ENCODE peak calls at places on chromosomes 2 and 18, in five cellular contexts. F is LoVo, U is iris pigment epithelial cell, J is AG20443, W is nephron progenitor cell. D is an unnamed sample.
A peak's percentile ranks its signal among the peaks of the same experiment; 100 is the strongest.

GRCh38 chr2:126893606-126894005 is 5.1 kb upstream of the TEX51 start:
- DNase-seq in W (no peak), J (no peak), U (no peak), F (no peak), D (no peak)

GRCh38 chr2:161417428-161418274 is 1.6 kb downstream of the TBR1 start:
- DNase-seq in U (no peak), F (no peak), W (peak; percentile 4), J (no peak), D (no peak)

GRCh38 chr2:230358305-230358704 is 31.3 kb downstream of the SP140L start:
- DNase-seq in W (no peak), J (no peak), U (peak; percentile 55), F (no peak), D (no peak)

GRCh38 chr2:74179063-74179865 is 585 bp upstream of the MOB1A start:
- DNase-seq in J (no peak), U (no peak), W (peak; percentile 20), F (no peak), D (no peak)

GRCh38 chr18:36624451-36625167 is 204.2 kb downstream of the TPGS2 start:
- DNase-seq in F (no peak), U (no peak), J (no peak), W (no peak), D (no peak)

GRCh38 chr2:200741468-200742202 is 70.1 kb upstream of the BZW1 start:
- DNase-seq in U (no peak), W (no peak), F (no peak), J (peak; percentile 29), D (no peak)

GRCh38 chr2:134075204-134075603 is 178.7 kb upstream of the MGAT5 start:
- DNase-seq in U (no peak), F (no peak), W (no peak), J (no peak), D (no peak)

GRCh38 chr18:29874519-29875098 is 1167.9 kb downstream of the DSC3 start:
- DNase-seq in F (peak; percentile 43), U (peak; percentile 41), W (peak; percentile 42), J (peak; percentile 6), D (no peak)

GRCh38 chr2:24859968-24860600 is 60.0 kb downstream of the ADCY3 start:
- DNase-seq in W (no peak), J (no peak), F (no peak), U (no peak), D (no peak)

GRCh38 chr18:37533647-37534565 is 31.7 kb downstream of the CELF4 start:
- DNase-seq in F (no peak), U (peak; percentile 4), J (no peak), W (no peak), D (no peak)

GRCh38 chr2:201600906-201601305 is 42.4 kb downstream of the TMEM237 start:
- DNase-seq in W (no peak), J (no peak), F (no peak), U (peak; percentile 12), D (no peak)

GRCh38 chr2:134892282-134893054 is 26.2 kb upstream of the CCNT2 start:
- DNase-seq in F (no peak), J (no peak), W (no peak), U (no peak), D (no peak)

GRCh38 chr2:146874260-146874658 is 970.6 kb upstream of the ACVR2A start:
- DNase-seq in J (peak; percentile 23), W (no peak), U (peak; percentile 50), F (peak; percentile 54), D (no peak)

GRCh38 chr18:79169958-79170555 is 100.9 kb downstream of the ATP9B start:
- DNase-seq in F (no peak), W (no peak), U (peak; percentile 74), J (peak; percentile 13), D (no peak)

GRCh38 chr2:165114345-165114943 is 89.4 kb downstream of the SCN3A start:
- DNase-seq in U (peak; percentile 59), F (no peak), J (peak; percentile 7), W (no peak), D (no peak)

GRCh38 chr2:64276417-64277095 is 132.3 kb upstream of the PELI1 start:
- DNase-seq in W (no peak), J (peak; percentile 46), F (no peak), U (peak; percentile 38), D (no peak)

GRCh38 chr2:128447538-128447885 is 128.8 kb upstream of the HS6ST1 start:
- DNase-seq in F (no peak), J (no peak), W (no peak), U (no peak), D (no peak)

GRCh38 chr18:35861367-35862114 is 110.9 kb upstream of the RMP24 start:
- DNase-seq in F (peak; percentile 2), U (peak; percentile 35), J (no peak), W (no peak), D (peak; percentile 2)

GRCh38 chr2:190961918-190962487 is 52.0 kb downstream of the STAT1 start:
- DNase-seq in F (no peak), W (no peak), J (peak; percentile 36), U (peak; percentile 66), D (no peak)

GRCh38 chr2:62506421-62506750 is 391 bp upstream of the TMEM17 start:
- DNase-seq in J (no peak), U (no peak), W (no peak), F (no peak), D (no peak)

GRCh38 chr2:10415048-10415447 is 33.1 kb downstream of the ODC1 start:
- DNase-seq in J (no peak), F (no peak), W (no peak), U (no peak), D (no peak)

GRCh38 chr2:176270100-176270750 is 983 bp downstream of the MTX2 start:
- DNase-seq in J (no peak), W (no peak), F (no peak), U (peak; percentile 13), D (no peak)

GRCh38 chr18:75132931-75133525 is 75.9 kb downstream of the PTGR3 start:
- DNase-seq in U (no peak), J (no peak), F (peak; percentile 7), W (no peak), D (no peak)

GRCh38 chr2:38959938-38960608 is 70.4 kb downstream of the ARHGEF33 start:
- DNase-seq in J (peak; percentile 95), F (no peak), W (no peak), U (peak; percentile 94), D (peak; percentile 54)